ENCODE peak calls at places on chromosomes 13 and 19, in eight cellular contexts. N is RWPE2, W is K562, X is cardiac muscle cell, J is left ventricle myocardium inferior, I is astrocyte, O is IMR-90, A is ovary. K is an unnamed sample. For H3K36me3, the result is how much of the 10 kb centered on the place peaks cover.

GRCh38 chr19:46951236-46951986 is 68.2 kb upstream of the NPAS1 start:
- DNase-seq in A (no peak), W (no peak), O (peak), N (peak), I (peak), X (no peak), J (no peak), K (no peak)

GRCh38 chr13:110199046-110199831 is 107.7 kb downstream of the COL4A1 start:
- DNase-seq in W (no peak), N (no peak), A (peak), J (no peak), X (no peak), I (no peak), O (no peak), K (no peak)

GRCh38 chr13:61084983-61085382 is 330.7 kb downstream of the PCDH20 start:
- DNase-seq in X (no peak), J (no peak), N (no peak), I (peak), O (peak), W (no peak), A (no peak), K (no peak)

GRCh38 chr19:38149597-38149996 is 74.4 kb downstream of the DPF1 start:
- DNase-seq in W (peak), J (no peak), N (no peak), I (no peak), O (peak), X (no peak), A (no peak), K (no peak)

GRCh38 chr13:74288361-74288911 is 154.2 kb upstream of the KLF12 start:
- DNase-seq in A (no peak), N (no peak), X (peak), O (no peak), W (no peak), I (peak), J (peak), K (no peak)

GRCh38 chr13:44249439-44249838 is 124.2 kb upstream of the SERP2 start:
- DNase-seq in W (no peak), X (no peak), O (peak), I (peak), N (no peak), A (peak), J (peak), K (no peak)

GRCh38 chr19:41844601-41845000 is at the start of gene LYPD4:
- DNase-seq in I (no peak), O (no peak), N (no peak), X (no peak), A (no peak), J (no peak), W (peak), K (no peak)

GRCh38 chr13:23905766-23906165 is 8.5 kb upstream of the C1QTNF9B start:
- DNase-seq in N (no peak), X (no peak), A (no peak), O (no peak), I (peak), W (no peak), J (no peak), K (no peak)

GRCh38 chr13:113358653-113359052 is 5.3 kb downstream of the GRTP1 start:
- DNase-seq in J (no peak), I (peak), W (no peak), X (no peak), N (no peak), A (no peak), O (peak), K (no peak)

GRCh38 chr13:38630780-38631179 is 56.1 kb upstream of the FREM2 start:
- DNase-seq in W (no peak), O (peak), A (no peak), X (no peak), N (no peak), I (peak), J (no peak), K (no peak)

GRCh38 chr13:98975822-98976261 is 2.0 kb downstream of the DOCK9 start:
- DNase-seq in W (peak), N (no peak), I (no peak), X (peak), O (no peak), J (no peak), A (no peak), K (no peak)

GRCh38 chr13:51583875-51584730 is at the start of gene WDFY2:
- DNase-seq in J (peak), O (peak), X (peak), I (peak), N (peak), W (peak), A (peak), K (peak)

GRCh38 chr19:55212447-55212846 is 3.1 kb upstream of the PTPRH start:
- DNase-seq in J (no peak), X (no peak), I (no peak), O (no peak), N (no peak), A (no peak), W (peak), K (no peak)

GRCh38 chr13:102333320-102334181 is 68.3 kb downstream of the FGF14 start:
- DNase-seq in X (no peak), O (no peak), A (no peak), W (no peak), J (no peak), N (no peak), I (no peak), K (no peak)

GRCh38 chr19:35346193-35347052 is 1.3 kb upstream of the FFAR1 start:
- DNase-seq in X (no peak), J (no peak), I (no peak), W (no peak), A (no peak), N (no peak), O (no peak), K (peak)

GRCh38 chr19:57888494-57889231 is at the start of gene ZNF814:
- DNase-seq in N (peak), W (no peak), A (peak), O (peak), I (peak), X (peak), J (peak), K (peak)

GRCh38 chr19:33727331-33728028 is 69.2 kb upstream of the KCTD15 start:
- DNase-seq in A (no peak), O (no peak), W (no peak), X (no peak), I (no peak), N (no peak), J (no peak), K (no peak)

GRCh38 chr19:40588926-40589569 is 12.1 kb upstream of the LTBP4 start:
- DNase-seq in X (no peak), J (no peak), W (no peak), N (no peak), I (no peak), A (no peak), O (no peak), K (no peak)

GRCh38 chr19:5147074-5147970 is 178.4 kb downstream of the KDM4B start:
- DNase-seq in O (no peak), I (no peak), A (no peak), W (no peak), J (no peak), N (no peak), X (no peak), K (peak)

GRCh38 chr19:7506385-7507328 is 9.2 kb upstream of the ZNF358 start:
- DNase-seq in I (peak), N (peak), W (peak), J (peak), A (peak), X (peak), O (peak), K (peak)

GRCh38 chr13:65292488-65292901 is 1937.6 kb downstream of the PCDH9 start:
- DNase-seq in W (no peak), O (peak), N (no peak), J (no peak), X (peak), A (no peak), I (peak), K (no peak)

GRCh38 chr13:98729526-98730057 is 22.9 kb downstream of the SLC15A1 start:
- DNase-seq in O (no peak), I (no peak), J (no peak), N (no peak), A (no peak), X (no peak), W (no peak), K (no peak)

GRCh38 chr19:10762656-10763055 is 44.8 kb downstream of the DNM2 start:
- DNase-seq in J (peak), A (no peak), O (no peak), I (no peak), N (no peak), W (no peak), X (no peak), K (no peak)

GRCh38 chr13:95784161-95784880 is 107.4 kb downstream of the DNAJC3 start:
- DNase-seq in W (no peak), A (no peak), I (peak), N (no peak), X (no peak), J (no peak), O (peak), K (no peak)

GRCh38 chr13:36915106-36915505 is 4.9 kb downstream of the SMAD9 start:
- DNase-seq in J (no peak), A (no peak), X (no peak), I (no peak), W (no peak), N (no peak), O (no peak), K (no peak)

GRCh38 chr19:3073931-3074595 is 11.8 kb upstream of the TLE5 start:
- DNase-seq in I (no peak), A (no peak), W (no peak), X (no peak), O (no peak), J (no peak), N (no peak), K (no peak)

GRCh38 chr13:103222683-103223082 is 156.5 kb upstream of the SLC10A2 start:
- DNase-seq in J (no peak), A (no peak), I (no peak), N (no peak), O (no peak), W (no peak), X (no peak), K (no peak)

GRCh38 chr13:64488731-64489130 is 2741.4 kb downstream of the PCDH9 start:
- DNase-seq in I (peak), O (peak), J (no peak), X (no peak), N (no peak), W (no peak), A (no peak), K (no peak)

GRCh38 chr19:3968556-3969434 is 2.1 kb downstream of the DAPK3 start:
- DNase-seq in N (peak), O (peak), A (peak), I (peak), X (peak), J (peak), W (peak), K (no peak)

GRCh38 chr13:95643471-95643813 is 1.1 kb downstream of the DZIP1 start:
- DNase-seq in O (peak), W (no peak), I (peak), N (no peak), X (peak), A (peak), J (no peak), K (no peak)

GRCh38 chr19:35868172-35868822 is at the start of gene APLP1:
- DNase-seq in I (peak), W (peak), A (peak), J (peak), O (no peak), X (peak), N (no peak), K (peak)

GRCh38 chr19:1360818-1361461 is 22.8 kb upstream of the NDUFS7 start:
- DNase-seq in I (peak), O (peak), N (no peak), A (peak), W (no peak), J (peak), X (no peak), K (no peak)
- H3K4me3 ChIP-seq in I (peak), O (peak), N (no peak), A (peak), W (no peak), J (peak), X (no peak), K (no peak)

GRCh38 chr19:48329167-48329891 is 4.0 kb downstream of the EMP3 start:
- DNase-seq in X (no peak), N (no peak), O (peak), A (peak), J (no peak), W (peak), I (peak), K (peak)

GRCh38 chr19:48332351-48332661 is 7.0 kb downstream of the EMP3 start:
- DNase-seq in W (no peak), A (no peak), O (no peak), J (no peak), N (no peak), I (no peak), X (no peak), K (no peak)

GRCh38 chr19:48333467-48334384 is 8.4 kb downstream of the EMP3 start:
- DNase-seq in O (peak), I (peak), W (peak), X (peak), A (peak), J (peak), N (peak), K (peak)

GRCh38 chr19:48332662-48333466 is 7.5 kb downstream of the EMP3 start:
- DNase-seq in X (peak), O (peak), W (peak), I (peak), A (peak), J (peak), N (peak), K (peak)

GRCh38 chr19:48330012-48330681 is 4.8 kb downstream of the EMP3 start:
- DNase-seq in X (peak), N (no peak), O (no peak), A (peak), I (no peak), J (peak), W (peak), K (peak)
- TF ChIP-seq CTCF in X (no peak), N (no peak), O (no peak), A (no peak), I (no peak), J (no peak), W (no peak), K (peak)

DNA sequence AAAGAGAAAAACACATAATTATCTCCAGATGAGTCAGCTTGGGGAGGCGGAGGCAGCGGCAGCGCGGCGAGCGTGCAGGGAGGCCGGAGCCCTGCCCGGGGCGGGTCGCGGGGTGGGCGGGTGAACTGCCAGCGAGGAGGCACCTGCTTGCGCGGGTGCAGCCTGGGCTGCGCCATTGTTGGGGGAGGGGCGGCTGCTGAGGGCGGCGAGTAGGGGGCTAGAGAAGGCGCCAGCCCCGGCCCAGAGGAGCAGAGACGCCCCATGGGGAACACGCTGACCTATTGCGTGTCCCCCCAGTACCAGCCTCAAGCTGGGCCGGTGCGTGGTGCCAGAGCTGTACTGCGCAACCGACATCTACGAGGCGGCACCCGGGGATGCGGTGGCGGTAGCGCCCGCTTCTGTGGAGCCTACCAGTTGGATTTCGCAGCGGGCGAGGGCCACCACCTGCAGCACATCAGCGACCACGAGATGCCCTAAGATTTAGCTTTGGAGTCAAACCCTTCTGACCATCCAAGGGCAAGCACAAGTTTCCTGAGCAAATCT is 16.7 kb downstream of the ZNF100 start:
- DNase-seq in O (no peak), J (no peak), I (no peak), W (peak), N (peak), X (no peak), A (peak), K (no peak)
- H3K36me3 ChIP-seq in O (under half), J (under half), I (under half), W (half or more), N (under half), X (under half), A (under half), K (under half)

GRCh38 chr13:30400376-30400775 is 21.9 kb upstream of the UBE2L5 start:
- DNase-seq in A (no peak), O (no peak), N (no peak), W (no peak), J (no peak), X (no peak), I (no peak), K (no peak)

GRCh38 chr13:30398601-30399072 is 23.7 kb upstream of the UBE2L5 start:
- DNase-seq in O (peak), X (no peak), I (peak), J (no peak), W (no peak), N (no peak), A (no peak), K (no peak)

GRCh38 chr13:30396434-30397075 is 25.7 kb upstream of the UBE2L5 start:
- DNase-seq in A (no peak), J (no peak), O (peak), N (no peak), X (no peak), I (peak), W (no peak), K (peak)

GRCh38 chr13:30394798-30395191 is 27.5 kb upstream of the UBE2L5 start:
- DNase-seq in N (no peak), W (no peak), A (no peak), O (peak), X (no peak), I (no peak), J (no peak), K (peak)

DNA sequence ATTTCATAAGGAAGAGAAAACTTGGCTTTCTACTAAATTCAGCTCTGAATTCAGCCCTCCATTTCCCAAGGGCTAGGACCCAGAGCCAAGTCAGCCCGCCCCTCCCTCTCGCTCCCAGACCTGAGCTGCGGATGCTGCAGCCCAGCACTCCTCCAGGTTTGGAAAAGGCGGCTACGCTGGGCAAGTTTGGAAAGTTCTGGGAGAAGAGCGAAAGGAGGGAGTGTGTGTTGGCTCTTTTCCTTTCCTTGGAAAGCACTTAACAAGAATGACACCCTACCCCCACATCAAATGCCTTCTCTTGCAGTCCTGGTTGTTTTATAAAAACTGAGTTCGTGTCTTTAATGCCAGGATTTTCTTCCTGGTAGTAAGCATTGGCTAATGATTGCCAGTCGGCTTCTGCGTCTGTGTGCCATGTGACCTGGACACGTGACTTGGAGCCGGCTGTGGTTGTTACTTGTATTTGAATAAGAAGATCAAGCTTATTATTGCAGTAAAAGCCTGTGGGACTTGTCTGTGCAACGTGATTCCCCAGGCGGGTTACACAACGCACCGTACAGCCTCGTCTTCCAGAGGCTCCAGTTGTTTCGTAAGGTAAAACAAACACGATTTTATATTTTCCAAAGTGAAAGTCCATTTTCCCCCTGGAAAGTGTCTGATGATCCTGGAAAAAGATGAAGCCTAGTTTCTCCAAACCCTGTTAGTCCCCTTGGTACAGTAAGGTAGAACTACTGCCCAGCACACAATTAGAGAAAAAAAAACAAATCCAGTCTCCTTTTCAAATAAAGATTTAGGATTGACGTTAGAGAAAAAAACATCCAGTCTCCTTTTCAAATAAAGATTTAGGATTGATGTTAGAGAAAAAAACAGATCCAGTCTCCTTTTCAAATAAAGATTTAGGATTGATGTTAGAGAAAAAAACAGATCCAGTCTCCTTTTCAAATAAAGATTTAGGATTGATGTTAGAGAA is 26.8 kb upstream of the UBE2L5 start:
- DNase-seq in X (peak), O (peak), I (peak), A (peak), J (peak), N (peak), W (peak), K (peak)
- H3K4me3 ChIP-seq in X (peak), O (peak), I (peak), A (peak), J (peak), N (peak), W (peak), K (peak)

GRCh38 chr19:23440791-23441190 is 45.5 kb upstream of the ZNF91 start:
- DNase-seq in X (no peak), W (peak), J (no peak), I (no peak), N (no peak), A (no peak), O (no peak), K (peak)
- TF ChIP-seq CTCF in X (peak), W (peak), J (peak), I (peak), N (peak), A (no peak), O (no peak), K (no peak)

K was measured in GM06990.